ENCODE peak calls at places on chromosomes 16 and 17, in five cellular contexts. G is PC-3, D is cardiac fibroblast, Q is left ventricle myocardium inferior, K is mucosa of descending colon. H is an unnamed sample.

GRCh38 chr16:55294947-55295346 is 29.1 kb upstream of the IRX6 start:
- DNase-seq in Q (no peak), D (no peak), G (no peak), K (no peak), H (no peak)

GRCh38 chr17:42078396-42079042 is 19.8 kb downstream of the ZNF385C start:
- DNase-seq in D (no peak), Q (no peak), G (no peak), K (no peak), H (no peak)

GRCh38 chr17:49656247-49656646 is 21.6 kb downstream of the SPOP start:
- DNase-seq in G (no peak), D (no peak), Q (no peak), K (no peak), H (no peak)

GRCh38 chr16:3149630-3150345 is 15.0 kb downstream of the ZNF213 start:
- DNase-seq in K (peak; percentile 87), G (peak; percentile 44), Q (peak; percentile 79), D (peak; percentile 65), H (peak; percentile 53)

GRCh38 chr17:33241390-33241789 is 51.7 kb downstream of the ASIC2 start:
- DNase-seq in G (no peak), Q (no peak), K (no peak), D (peak; percentile 13), H (no peak)

GRCh38 chr16:1815461-1815860 is 11.2 kb downstream of the HAGH start:
- DNase-seq in Q (no peak), G (no peak), D (no peak), K (no peak), H (no peak)

GRCh38 chr17:4160294-4160859 is 17.4 kb downstream of the CYB5D2 start:
- DNase-seq in D (no peak), G (no peak), Q (no peak), K (no peak), H (no peak)

GRCh38 chr17:49104511-49105074 is 28.0 kb upstream of the B4GALNT2 start:
- DNase-seq in G (no peak), D (peak; percentile 55), K (no peak), Q (no peak), H (no peak)

GRCh38 chr17:50840311-50840851 is 5.0 kb downstream of the WFIKKN2 start:
- DNase-seq in D (no peak), K (no peak), Q (no peak), G (peak; percentile 24), H (no peak)

GRCh38 chr17:30969989-30970680 is 704 bp upstream of the RNF135 start:
- DNase-seq in Q (no peak), D (no peak), K (peak; percentile 63), G (peak; percentile 53), H (peak; percentile 32)

GRCh38 chr16:73124665-73125064 is 76.7 kb upstream of the ZFHX3 start:
- DNase-seq in K (no peak), Q (no peak), G (no peak), D (no peak), H (no peak)

GRCh38 chr16:6682142-6682811 is 650.4 kb upstream of the RBFOX1 start:
- DNase-seq in D (peak; percentile 8), G (peak; percentile 6), Q (no peak), K (peak; percentile 44), H (no peak)

GRCh38 chr17:36463916-36464764 is 22.3 kb upstream of the ZNHIT3 start:
- DNase-seq in Q (peak; percentile 40), G (peak; percentile 65), K (peak; percentile 76), D (peak; percentile 84), H (peak; percentile 30)

GRCh38 chr16:31861415-31861814 is 12.2 kb upstream of the ZNF267 start:
- DNase-seq in Q (no peak), G (no peak), D (no peak), K (no peak), H (no peak)

GRCh38 chr17:2192367-2193028 is 111.1 kb downstream of the SMG6 start:
- DNase-seq in D (peak; percentile 97), K (no peak), G (peak; percentile 88), Q (no peak), H (no peak)

GRCh38 chr16:89418352-89418751 is 72.0 kb downstream of the ANKRD11 start:
- DNase-seq in K (no peak), D (no peak), G (no peak), Q (no peak), H (no peak)

GRCh38 chr17:47811709-47812108 is 9.9 kb downstream of the OSBPL7 start:
- DNase-seq in G (no peak), Q (no peak), D (no peak), K (no peak), H (no peak)

GRCh38 chr17:55735784-55736405 is 13.2 kb upstream of the TMEM100 start:
- DNase-seq in K (no peak), D (peak; percentile 76), Q (no peak), G (peak; percentile 66), H (no peak)

GRCh38 chr17:6435968-6436367 is 1.0 kb upstream of the AIPL1 start:
- DNase-seq in D (peak; percentile 74), G (peak; percentile 73), Q (peak; percentile 29), K (peak; percentile 69), H (peak; percentile 39)

GRCh38 chr17:28335959-28336871 is 654 bp downstream of the TNFAIP1 start:
- DNase-seq in Q (peak; percentile 44), G (peak; percentile 70), K (peak; percentile 53), D (peak; percentile 87), H (no peak)

GRCh38 chr16:84406006-84406963 is 37.9 kb downstream of the ATP2C2 start:
- DNase-seq in K (no peak), D (no peak), Q (no peak), G (no peak), H (no peak)

GRCh38 chr17:42547001-42547461 is 5.7 kb upstream of the HSD17B1 start:
- DNase-seq in G (no peak), Q (no peak), D (no peak), K (peak; percentile 46), H (no peak)

GRCh38 chr17:31560836-31561235 is 169.4 kb downstream of the RAB11FIP4 start:
- DNase-seq in Q (no peak), G (peak; percentile 50), D (peak; percentile 40), K (no peak), H (no peak)

GRCh38 chr17:50604470-50604869 is 30.2 kb upstream of the ABCC3 start:
- DNase-seq in K (peak; percentile 47), D (peak; percentile 20), Q (peak; percentile 75), G (no peak), H (no peak)

GRCh38 chr17:2302740-2303277 is 776 bp downstream of the SMG6 start:
- DNase-seq in G (no peak), Q (no peak), K (no peak), D (no peak), H (no peak)

GRCh38 chr16:86092586-86093480 is 193.9 kb downstream of the IRF8 start:
- DNase-seq in G (no peak), Q (no peak), K (no peak), D (no peak), H (no peak)

GRCh38 chr16:21277927-21278706 is at the start of gene CRYM:
- DNase-seq in K (peak; percentile 87), D (peak; percentile 31), G (peak; percentile 37), Q (peak; percentile 71), H (peak; percentile 76)

GRCh38 chr17:77327181-77327565 is 186.4 kb downstream of the SEC14L1 start:
- DNase-seq in G (no peak), Q (no peak), K (peak; percentile 43), D (no peak), H (no peak)

GRCh38 chr17:77328823-77329740 is 188.3 kb downstream of the SEC14L1 start:
- DNase-seq in G (no peak), K (peak; percentile 46), D (no peak), Q (no peak), H (peak; percentile 15)

GRCh38 chr17:77326636-77327035 is 185.9 kb downstream of the SEC14L1 start:
- DNase-seq in D (no peak), G (no peak), K (no peak), Q (no peak), H (no peak)

GRCh38 chr17:77325826-77326581 is 185.2 kb downstream of the SEC14L1 start:
- DNase-seq in Q (no peak), D (peak; percentile 68), G (no peak), K (peak; percentile 56), H (no peak)

DNA sequence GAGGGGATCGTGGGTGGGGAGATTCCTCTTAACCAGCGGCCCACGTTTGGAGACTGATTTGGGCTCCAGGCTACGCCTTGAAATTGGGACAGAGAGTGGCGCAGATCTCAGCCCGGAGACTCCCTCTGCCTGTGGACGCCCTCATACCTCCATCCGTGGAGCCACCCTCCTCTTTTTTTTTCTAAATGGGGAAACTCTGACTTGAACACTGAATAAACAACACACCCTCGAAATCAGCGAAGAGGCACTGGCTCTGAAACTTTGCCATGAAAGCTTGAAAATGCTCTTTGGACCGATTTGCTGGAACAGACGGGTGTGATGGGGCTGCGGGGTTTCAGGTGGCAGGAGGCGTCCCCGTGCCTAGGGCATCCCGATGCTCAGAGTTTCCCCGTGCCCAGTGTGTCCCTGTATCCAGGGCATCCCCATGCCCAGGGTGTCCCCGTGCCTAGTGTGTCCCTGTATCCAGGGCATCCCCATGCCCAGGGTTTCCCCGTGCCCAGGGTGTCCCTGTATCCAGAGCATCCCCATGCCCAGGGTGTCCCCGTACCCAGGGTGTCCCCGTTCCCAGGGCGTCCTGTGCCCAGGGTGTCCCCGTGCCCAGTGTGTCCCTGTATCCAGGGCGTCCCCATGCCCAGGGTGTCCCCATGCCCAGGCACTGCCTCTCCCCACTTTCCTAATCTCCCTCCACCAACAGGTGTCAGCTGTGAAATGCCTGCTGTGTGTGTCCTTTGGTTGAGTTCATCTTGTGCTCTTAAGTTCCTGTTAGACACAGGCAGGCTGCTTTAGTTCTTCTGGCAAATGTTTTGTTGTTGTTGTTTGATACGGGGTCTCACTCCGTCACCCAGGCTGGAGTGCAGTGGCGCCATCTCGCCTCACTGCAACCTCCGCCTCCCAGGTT is 187.0 kb downstream of the SEC14L1 start:
- DNase-seq in D (no peak), G (no peak), Q (no peak), K (peak; percentile 56), H (no peak)
- TF ChIP-seq CTCF in D (no peak), G (no peak), Q (no peak), K (no peak), H (no peak)

DNA sequence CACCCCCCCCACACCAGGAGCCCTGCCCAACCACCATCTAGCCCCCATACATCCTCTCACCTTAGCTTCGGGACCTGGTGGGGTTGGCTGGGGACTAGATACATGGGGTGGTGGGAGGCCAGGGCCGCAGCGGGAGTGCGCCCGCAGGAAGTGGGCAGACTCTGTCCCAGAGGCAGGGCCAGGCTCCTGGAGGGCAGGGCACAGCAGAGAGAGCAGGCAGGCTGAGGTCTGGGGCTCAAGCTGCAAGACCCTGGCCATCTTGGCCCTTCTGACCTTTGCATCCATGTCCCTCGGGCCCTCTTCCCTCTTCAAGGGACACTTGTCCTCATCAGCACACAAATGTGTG is 2.7 kb downstream of the ENKD1 start:
- DNase-seq in K (no peak), D (no peak), G (no peak), Q (no peak), H (no peak)
- TF ChIP-seq CTCF in K (no peak), D (no peak), G (no peak), Q (no peak), H (no peak)

GRCh38 chr16:76756951-76757350 is 434.0 kb upstream of the MON1B start:
- DNase-seq in G (peak; percentile 59), Q (no peak), D (peak; percentile 2), K (no peak), H (no peak)
- TF ChIP-seq CTCF in G (no peak), Q (no peak), D (no peak), K (no peak), H (no peak)

DNA sequence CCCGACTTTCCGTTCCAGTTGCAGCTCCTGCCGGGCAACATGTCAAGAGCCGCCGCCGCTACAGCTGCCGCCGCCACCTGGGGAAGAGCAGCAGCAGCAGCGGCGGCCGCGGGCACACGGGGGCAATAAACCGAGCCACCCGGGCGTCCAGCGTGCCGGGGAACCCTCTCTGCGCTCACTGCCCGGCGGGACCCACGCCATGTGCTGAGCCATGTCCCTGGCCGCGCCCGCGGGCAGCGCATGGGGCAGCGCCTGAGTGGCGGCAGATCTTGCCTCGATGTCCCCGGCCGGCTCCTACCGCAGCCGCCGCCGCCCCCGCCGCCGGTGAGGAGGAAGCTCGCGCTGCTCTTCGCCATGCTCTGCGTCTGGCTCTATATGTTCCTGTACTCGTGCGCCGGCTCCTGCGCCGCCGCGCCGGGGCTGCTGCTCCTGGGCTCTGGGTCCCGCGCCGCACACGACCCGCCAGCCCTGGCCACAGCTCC is 439 bp downstream of the HS3ST3B1 start:
- DNase-seq in K (no peak), G (no peak), D (no peak), Q (peak; percentile 19), H (no peak)
- TF ChIP-seq CTCF in K (peak; percentile 6), G (peak; percentile 38), D (no peak), Q (peak; percentile 33), H (no peak)